ENCODE peak calls at places on chromosome 16, in eight cellular contexts. One of them, this sample, is unnamed.

GRCh38 chr16:69861276-69862030 is 89.7 kb upstream of the CLEC18A start:
- DNase-seq in Peyer's patch: no peak
- DNase-seq in body of pancreas: peak; percentile 38
- DNase-seq in cardiac fibroblast: peak; percentile 73
- DNase-seq in epithelial cell of esophagus: no peak
- DNase-seq in CD14-positive monocyte: no peak
- DNase-seq in ovary: peak; percentile 76
- DNase-seq in RWPE1: no peak
- DNase-seq in this sample: no peak

GRCh38 chr16:54284931-54285413 is 1.6 kb downstream of the IRX3 start:
- DNase-seq in Peyer's patch: no peak
- DNase-seq in body of pancreas: no peak
- DNase-seq in cardiac fibroblast: peak; percentile 55
- DNase-seq in epithelial cell of esophagus: peak; percentile 27
- DNase-seq in CD14-positive monocyte: no peak
- DNase-seq in ovary: no peak
- DNase-seq in RWPE1: no peak
- DNase-seq in this sample: no peak

GRCh38 chr16:78931267-78932060 is 669.1 kb downstream of the MAF start:
- DNase-seq in Peyer's patch: no peak
- DNase-seq in body of pancreas: no peak
- DNase-seq in cardiac fibroblast: no peak
- DNase-seq in epithelial cell of esophagus: no peak
- DNase-seq in CD14-positive monocyte: no peak
- DNase-seq in ovary: no peak
- DNase-seq in RWPE1: no peak
- DNase-seq in this sample: no peak

GRCh38 chr16:57556941-57557541 is 14.6 kb downstream of the ADGRG5 start:
- DNase-seq in Peyer's patch: peak; percentile 11
- DNase-seq in body of pancreas: no peak
- DNase-seq in cardiac fibroblast: no peak
- DNase-seq in epithelial cell of esophagus: no peak
- DNase-seq in CD14-positive monocyte: no peak
- DNase-seq in ovary: no peak
- DNase-seq in RWPE1: no peak
- DNase-seq in this sample: no peak

GRCh38 chr16:4891886-4892216 is 44.6 kb downstream of the UBN1 start:
- DNase-seq in Peyer's patch: no peak
- DNase-seq in body of pancreas: no peak
- DNase-seq in cardiac fibroblast: no peak
- DNase-seq in epithelial cell of esophagus: no peak
- DNase-seq in CD14-positive monocyte: no peak
- DNase-seq in ovary: no peak
- DNase-seq in RWPE1: no peak
- DNase-seq in this sample: no peak

GRCh38 chr16:59964232-59964924 is 1230.3 kb upstream of the GOT2 start:
- DNase-seq in Peyer's patch: no peak
- DNase-seq in body of pancreas: no peak
- DNase-seq in cardiac fibroblast: no peak
- DNase-seq in epithelial cell of esophagus: peak; percentile 7
- DNase-seq in CD14-positive monocyte: no peak
- DNase-seq in ovary: no peak
- DNase-seq in RWPE1: no peak
- DNase-seq in this sample: no peak

GRCh38 chr16:8853150-8853549 is 15.7 kb downstream of the CARHSP1 start:
- DNase-seq in Peyer's patch: no peak
- DNase-seq in body of pancreas: no peak
- DNase-seq in cardiac fibroblast: no peak
- DNase-seq in epithelial cell of esophagus: no peak
- DNase-seq in CD14-positive monocyte: no peak
- DNase-seq in ovary: no peak
- DNase-seq in RWPE1: no peak
- DNase-seq in this sample: no peak

GRCh38 chr16:48537275-48537674 is 72.7 kb downstream of the N4BP1 start:
- DNase-seq in Peyer's patch: no peak
- DNase-seq in body of pancreas: no peak
- DNase-seq in cardiac fibroblast: no peak
- DNase-seq in epithelial cell of esophagus: peak; percentile 29
- DNase-seq in CD14-positive monocyte: no peak
- DNase-seq in ovary: no peak
- DNase-seq in RWPE1: no peak
- DNase-seq in this sample: no peak

GRCh38 chr16:87644186-87644585 is 41.9 kb downstream of the JPH3 start:
- DNase-seq in Peyer's patch: no peak
- DNase-seq in body of pancreas: no peak
- DNase-seq in cardiac fibroblast: no peak
- DNase-seq in epithelial cell of esophagus: no peak
- DNase-seq in CD14-positive monocyte: no peak
- DNase-seq in ovary: no peak
- DNase-seq in RWPE1: no peak
- DNase-seq in this sample: no peak

GRCh38 chr16:68289621-68290329 is 21.0 kb downstream of the SLC7A6OS start:
- DNase-seq in Peyer's patch: peak; percentile 66
- DNase-seq in body of pancreas: no peak
- DNase-seq in cardiac fibroblast: peak; percentile 61
- DNase-seq in epithelial cell of esophagus: no peak
- DNase-seq in CD14-positive monocyte: no peak
- DNase-seq in ovary: no peak
- DNase-seq in RWPE1: no peak
- DNase-seq in this sample: peak; percentile 67

GRCh38 chr16:4558026-4558425 is 1.9 kb downstream of the C16orf96 start:
- DNase-seq in Peyer's patch: no peak
- DNase-seq in body of pancreas: no peak
- DNase-seq in cardiac fibroblast: no peak
- DNase-seq in epithelial cell of esophagus: no peak
- DNase-seq in CD14-positive monocyte: no peak
- DNase-seq in ovary: no peak
- DNase-seq in RWPE1: no peak
- DNase-seq in this sample: no peak

GRCh38 chr16:12780467-12780866 is 23.2 kb downstream of the CPPED1 start:
- DNase-seq in Peyer's patch: no peak
- DNase-seq in body of pancreas: no peak
- DNase-seq in cardiac fibroblast: no peak
- DNase-seq in epithelial cell of esophagus: no peak
- DNase-seq in CD14-positive monocyte: no peak
- DNase-seq in ovary: no peak
- DNase-seq in RWPE1: no peak
- DNase-seq in this sample: no peak

GRCh38 chr16:12617401-12617819 is 186.3 kb downstream of the CPPED1 start:
- DNase-seq in Peyer's patch: no peak
- DNase-seq in body of pancreas: no peak
- DNase-seq in cardiac fibroblast: no peak
- DNase-seq in epithelial cell of esophagus: no peak
- DNase-seq in CD14-positive monocyte: no peak
- DNase-seq in ovary: no peak
- DNase-seq in RWPE1: no peak
- DNase-seq in this sample: no peak

GRCh38 chr16:12575288-12575687 is 228.4 kb downstream of the CPPED1 start:
- DNase-seq in Peyer's patch: no peak
- DNase-seq in body of pancreas: no peak
- DNase-seq in cardiac fibroblast: no peak
- DNase-seq in epithelial cell of esophagus: no peak
- DNase-seq in CD14-positive monocyte: no peak
- DNase-seq in ovary: no peak
- DNase-seq in RWPE1: no peak
- DNase-seq in this sample: no peak

GRCh38 chr16:57501492-57501891 is 15.2 kb upstream of the DOK4 start:
- DNase-seq in Peyer's patch: no peak
- DNase-seq in body of pancreas: no peak
- DNase-seq in cardiac fibroblast: no peak
- DNase-seq in epithelial cell of esophagus: no peak
- DNase-seq in CD14-positive monocyte: no peak
- DNase-seq in ovary: no peak
- DNase-seq in RWPE1: no peak
- DNase-seq in this sample: no peak

GRCh38 chr16:12362482-12363458 is 386.2 kb downstream of the SNX29 start:
- DNase-seq in Peyer's patch: no peak
- DNase-seq in body of pancreas: no peak
- DNase-seq in cardiac fibroblast: peak; percentile 23
- DNase-seq in epithelial cell of esophagus: no peak
- DNase-seq in CD14-positive monocyte: no peak
- DNase-seq in ovary: peak; percentile 38
- DNase-seq in RWPE1: no peak
- DNase-seq in this sample: no peak

GRCh38 chr16:70579648-70580630 is 56.3 kb downstream of the SF3B3 start:
- DNase-seq in Peyer's patch: no peak
- DNase-seq in body of pancreas: no peak
- DNase-seq in cardiac fibroblast: no peak
- DNase-seq in epithelial cell of esophagus: no peak
- DNase-seq in CD14-positive monocyte: no peak
- DNase-seq in ovary: peak; percentile 39
- DNase-seq in RWPE1: no peak
- DNase-seq in this sample: no peak

GRCh38 chr16:77439106-77439505 is 4.3 kb upstream of the ADAMTS18 start:
- DNase-seq in Peyer's patch: no peak
- DNase-seq in body of pancreas: no peak
- DNase-seq in cardiac fibroblast: no peak
- DNase-seq in epithelial cell of esophagus: no peak
- DNase-seq in CD14-positive monocyte: no peak
- DNase-seq in ovary: no peak
- DNase-seq in RWPE1: no peak
- DNase-seq in this sample: no peak

GRCh38 chr16:31874354-31875111 is 926 bp downstream of the ZNF267 start:
- DNase-seq in Peyer's patch: peak; percentile 44
- DNase-seq in body of pancreas: peak; percentile 31
- DNase-seq in cardiac fibroblast: peak; percentile 79
- DNase-seq in epithelial cell of esophagus: peak; percentile 83
- DNase-seq in CD14-positive monocyte: peak; percentile 83
- DNase-seq in ovary: no peak
- DNase-seq in RWPE1: peak; percentile 72
- DNase-seq in this sample: peak; percentile 43

GRCh38 chr16:89921131-89921698 is 1.9 kb upstream of the TUBB3 start:
- DNase-seq in Peyer's patch: no peak
- DNase-seq in body of pancreas: no peak
- DNase-seq in cardiac fibroblast: no peak
- DNase-seq in epithelial cell of esophagus: no peak
- DNase-seq in CD14-positive monocyte: no peak
- DNase-seq in ovary: no peak
- DNase-seq in RWPE1: no peak
- DNase-seq in this sample: no peak
- TF ChIP-seq CTCF in Peyer's patch: no peak
- TF ChIP-seq CTCF in body of pancreas: no peak
- TF ChIP-seq CTCF in cardiac fibroblast: no peak
- TF ChIP-seq CTCF in epithelial cell of esophagus: no peak
- TF ChIP-seq CTCF in CD14-positive monocyte: no peak
- TF ChIP-seq CTCF in ovary: no peak
- TF ChIP-seq CTCF in RWPE1: no peak
- TF ChIP-seq CTCF in this sample: no peak

GRCh38 chr16:546909-547770 is 13.1 kb upstream of the PRR35 start:
- DNase-seq in Peyer's patch: peak; percentile 49
- DNase-seq in body of pancreas: peak; percentile 60
- DNase-seq in cardiac fibroblast: peak; percentile 57
- DNase-seq in epithelial cell of esophagus: peak; percentile 61
- DNase-seq in CD14-positive monocyte: no peak
- DNase-seq in ovary: peak; percentile 88
- DNase-seq in RWPE1: no peak
- DNase-seq in this sample: no peak

GRCh38 chr16:548586-548985 is 11.6 kb upstream of the PRR35 start:
- DNase-seq in Peyer's patch: no peak
- DNase-seq in body of pancreas: no peak
- DNase-seq in cardiac fibroblast: no peak
- DNase-seq in epithelial cell of esophagus: no peak
- DNase-seq in CD14-positive monocyte: no peak
- DNase-seq in ovary: no peak
- DNase-seq in RWPE1: no peak
- DNase-seq in this sample: no peak

GRCh38 chr16:552171-552570 is 8.0 kb upstream of the PRR35 start:
- DNase-seq in Peyer's patch: no peak
- DNase-seq in body of pancreas: no peak
- DNase-seq in cardiac fibroblast: no peak
- DNase-seq in epithelial cell of esophagus: no peak
- DNase-seq in CD14-positive monocyte: no peak
- DNase-seq in ovary: no peak
- DNase-seq in RWPE1: no peak
- DNase-seq in this sample: no peak

GRCh38 chr16:551210-551609 is 9.0 kb upstream of the PRR35 start:
- DNase-seq in Peyer's patch: no peak
- DNase-seq in body of pancreas: no peak
- DNase-seq in cardiac fibroblast: no peak
- DNase-seq in epithelial cell of esophagus: no peak
- DNase-seq in CD14-positive monocyte: no peak
- DNase-seq in ovary: no peak
- DNase-seq in RWPE1: no peak
- DNase-seq in this sample: no peak

GRCh38 chr16:549544-550263 is 10.5 kb upstream of the PRR35 start:
- DNase-seq in Peyer's patch: no peak
- DNase-seq in body of pancreas: no peak
- DNase-seq in cardiac fibroblast: no peak
- DNase-seq in epithelial cell of esophagus: no peak
- DNase-seq in CD14-positive monocyte: no peak
- DNase-seq in ovary: no peak
- DNase-seq in RWPE1: no peak
- DNase-seq in this sample: no peak
- TF ChIP-seq CTCF in Peyer's patch: no peak
- TF ChIP-seq CTCF in body of pancreas: no peak
- TF ChIP-seq CTCF in cardiac fibroblast: no peak
- TF ChIP-seq CTCF in epithelial cell of esophagus: peak; percentile 5
- TF ChIP-seq CTCF in CD14-positive monocyte: no peak
- TF ChIP-seq CTCF in ovary: no peak
- TF ChIP-seq CTCF in RWPE1: no peak
- TF ChIP-seq CTCF in this sample: no peak

DNA sequence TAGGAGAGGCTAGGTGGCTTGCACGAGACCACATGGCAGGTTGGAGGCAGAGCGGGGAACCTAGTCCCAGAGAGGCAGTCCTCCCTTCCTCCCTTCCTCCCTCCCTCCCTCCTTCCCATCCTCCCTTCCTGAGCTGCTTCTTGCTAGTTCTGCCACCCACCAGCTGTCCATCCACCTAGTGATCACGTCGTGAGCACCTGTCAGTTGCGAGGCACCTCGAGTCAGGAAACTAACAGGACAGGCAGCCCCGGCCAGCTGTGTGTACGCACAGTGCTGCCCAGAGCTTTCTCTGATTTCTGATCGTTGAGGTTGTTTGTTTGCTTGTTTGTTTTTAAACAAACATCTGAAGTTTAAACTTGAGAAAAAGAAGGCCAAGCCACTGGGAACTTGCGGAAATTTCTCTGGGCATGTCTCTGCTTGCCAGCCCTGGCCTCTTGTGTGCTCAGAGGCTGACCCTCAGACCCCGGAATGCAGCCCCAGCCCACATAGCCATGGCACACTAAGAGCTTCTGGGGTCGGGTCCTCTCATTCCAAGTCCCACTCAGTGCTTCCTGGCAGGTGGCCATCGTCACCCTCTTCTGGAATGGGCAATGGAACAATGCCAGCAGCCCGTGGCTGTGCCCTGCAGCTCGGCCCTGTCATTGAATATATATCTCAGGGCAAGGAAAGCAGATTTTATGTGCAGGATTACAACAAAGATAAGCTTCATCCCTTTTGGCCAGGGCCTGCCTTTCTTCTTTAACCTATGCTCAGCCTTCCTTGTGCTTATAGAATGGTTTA is 174.0 kb downstream of the KATNIP start:
- DNase-seq in Peyer's patch: no peak
- DNase-seq in body of pancreas: no peak
- DNase-seq in cardiac fibroblast: no peak
- DNase-seq in epithelial cell of esophagus: peak; percentile 23
- DNase-seq in CD14-positive monocyte: no peak
- DNase-seq in ovary: no peak
- DNase-seq in RWPE1: no peak
- DNase-seq in this sample: no peak
- TF ChIP-seq CTCF in Peyer's patch: no peak
- TF ChIP-seq CTCF in body of pancreas: no peak
- TF ChIP-seq CTCF in cardiac fibroblast: no peak
- TF ChIP-seq CTCF in epithelial cell of esophagus: no peak
- TF ChIP-seq CTCF in CD14-positive monocyte: no peak
- TF ChIP-seq CTCF in ovary: no peak
- TF ChIP-seq CTCF in RWPE1: no peak
- TF ChIP-seq CTCF in this sample: no peak

GRCh38 chr16:29899516-29900101 is at the start of gene SEZ6L2:
- DNase-seq in Peyer's patch: no peak
- DNase-seq in body of pancreas: peak; percentile 87
- DNase-seq in cardiac fibroblast: peak; percentile 89
- DNase-seq in epithelial cell of esophagus: peak; percentile 96
- DNase-seq in CD14-positive monocyte: no peak
- DNase-seq in ovary: no peak
- DNase-seq in RWPE1: peak; percentile 97
- DNase-seq in this sample: peak; percentile 82
- TF ChIP-seq CTCF in Peyer's patch: peak; percentile 39
- TF ChIP-seq CTCF in body of pancreas: peak; percentile 40
- TF ChIP-seq CTCF in cardiac fibroblast: peak; percentile 33
- TF ChIP-seq CTCF in epithelial cell of esophagus: peak; percentile 41
- TF ChIP-seq CTCF in CD14-positive monocyte: no peak
- TF ChIP-seq CTCF in ovary: no peak
- TF ChIP-seq CTCF in RWPE1: peak; percentile 35
- TF ChIP-seq CTCF in this sample: no peak